ENCODE peak calls at places on chromosomes 7 and 10, in seven cellular contexts. H is AG04450, W is cardiac fibroblast, T is brain microvascular endothelial cell, I is tibial artery, R is psoas muscle, B is transverse colon. F is an unnamed sample.

GRCh38 chr10:133010095-133010837 is 67.9 kb upstream of the CFAP46 start:
- DNase-seq in B (no peak), T (no peak), W (no peak), R (no peak), I (no peak), H (no peak), F (no peak)

GRCh38 chr7:5478568-5479045 is 55.0 kb upstream of the TNRC18 start:
- DNase-seq in T (no peak), I (no peak), R (no peak), H (no peak), B (no peak), W (no peak), F (no peak)

GRCh38 chr10:75477681-75478080 is 46.3 kb downstream of the LRMDA start:
- DNase-seq in R (no peak), T (no peak), H (no peak), I (no peak), B (no peak), W (no peak), F (no peak)

GRCh38 chr10:118668228-118668952 is 72.9 kb upstream of the PRLHR start:
- DNase-seq in I (no peak), B (no peak), H (no peak), W (no peak), R (no peak), T (no peak), F (no peak)

GRCh38 chr7:69577221-69577620 is 21.1 kb upstream of the AUTS2 start:
- DNase-seq in T (no peak), B (no peak), I (no peak), H (no peak), W (peak; percentile 28), R (no peak), F (no peak)

GRCh38 chr10:88980247-88980646 is 10.4 kb upstream of the FAS start:
- DNase-seq in I (no peak), B (no peak), R (no peak), W (no peak), H (no peak), T (no peak), F (no peak)

GRCh38 chr7:101201695-101202602 is 1.1 kb upstream of the MOGAT3 start:
- DNase-seq in T (no peak), W (no peak), B (peak; percentile 82), H (no peak), I (no peak), R (no peak), F (no peak)

GRCh38 chr7:47901542-47901941 is 46.7 kb downstream of the PKD1L1 start:
- DNase-seq in H (no peak), T (peak; percentile 50), R (no peak), I (no peak), W (no peak), B (no peak), F (peak; percentile 16)

GRCh38 chr10:106251573-106251972 is 912.9 kb downstream of the SORCS1 start:
- DNase-seq in B (no peak), W (no peak), H (no peak), T (no peak), R (no peak), I (no peak), F (no peak)

GRCh38 chr10:49783645-49784044 is 21.5 kb upstream of the OGDHL start:
- DNase-seq in R (no peak), H (no peak), I (no peak), B (no peak), W (no peak), T (no peak), F (no peak)

GRCh38 chr10:29996842-29997123 is 62.6 kb downstream of the JCAD start:
- DNase-seq in B (no peak), W (no peak), R (no peak), H (no peak), I (no peak), T (no peak), F (no peak)

GRCh38 chr7:77425151-77426051 is 9.3 kb upstream of the GSAP start:
- DNase-seq in H (peak; percentile 48), W (peak; percentile 50), B (no peak), R (no peak), T (peak; percentile 57), I (no peak), F (no peak)

GRCh38 chr7:77428777-77429231 is 12.7 kb upstream of the GSAP start:
- DNase-seq in H (no peak), T (no peak), W (peak; percentile 50), I (peak; percentile 38), B (no peak), R (no peak), F (no peak)

GRCh38 chr7:77426521-77427051 is 10.4 kb upstream of the GSAP start:
- DNase-seq in R (no peak), W (peak; percentile 71), T (no peak), I (no peak), B (no peak), H (no peak), F (no peak)

GRCh38 chr7:77427996-77428603 is 12.0 kb upstream of the GSAP start:
- DNase-seq in H (no peak), B (peak; percentile 19), R (no peak), I (no peak), W (peak; percentile 51), T (peak; percentile 63), F (no peak)

GRCh38 chr7:77426052-77426404 is 9.9 kb upstream of the GSAP start:
- DNase-seq in R (no peak), T (no peak), B (no peak), W (no peak), H (no peak), I (no peak), F (no peak)
- H3K4me3 ChIP-seq in R (peak overlapping the region; percentile 13), T (peak overlapping the region; percentile 1), B (no peak overlapping the region), W (peak overlapping the region; percentile 16), H (peak overlapping the region; percentile 41), I (no peak overlapping the region), F (no peak overlapping the region)

GRCh38 chr7:3695602-3696001 is 394.6 kb downstream of the SDK1 start:
- DNase-seq in B (no peak), H (no peak), I (no peak), W (peak; percentile 9), R (no peak), T (no peak), F (no peak)
- TF ChIP-seq CTCF in B (peak; percentile 44), H (peak; percentile 6), I (no peak), W (no peak), R (no peak), T (peak; percentile 46), F (no peak)

GRCh38 chr7:79949778-79950177 is 184.9 kb upstream of the GNAI1 start:
- DNase-seq in R (no peak), W (no peak), I (no peak), H (no peak), B (no peak), T (no peak), F (no peak)

GRCh38 chr7:79953130-79953529 is 181.5 kb upstream of the GNAI1 start:
- DNase-seq in B (no peak), H (no peak), W (no peak), I (no peak), T (no peak), R (no peak), F (no peak)

GRCh38 chr7:79951415-79951814 is 183.2 kb upstream of the GNAI1 start:
- DNase-seq in W (no peak), T (no peak), B (no peak), H (no peak), I (no peak), R (no peak), F (no peak)

DNA sequence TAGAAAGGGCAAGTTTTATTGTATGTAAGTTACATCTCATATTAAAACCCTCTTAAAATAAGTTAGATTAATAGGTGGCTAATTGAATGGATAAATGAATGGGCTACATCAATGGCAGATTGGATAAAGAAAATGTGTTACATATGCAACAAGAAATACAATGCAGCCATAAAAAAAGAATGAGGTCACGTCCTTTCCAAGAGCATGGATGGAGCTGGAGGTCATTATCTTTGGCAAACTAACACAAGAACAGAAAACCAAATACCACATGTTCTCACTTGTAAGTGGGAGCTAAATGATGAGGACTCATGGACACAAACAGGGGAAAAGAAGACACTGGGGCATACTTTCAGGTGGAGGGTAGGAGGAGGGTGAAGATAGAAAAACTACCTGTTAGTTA is 182.2 kb upstream of the GNAI1 start:
- DNase-seq in I (no peak), H (no peak), B (no peak), T (no peak), W (no peak), R (no peak), F (no peak)
- H3K4me3 ChIP-seq in I (no peak overlapping the region), H (no peak overlapping the region), B (no peak overlapping the region), T (no peak overlapping the region), W (no peak overlapping the region), R (no peak overlapping the region), F (no peak overlapping the region)

DNA sequence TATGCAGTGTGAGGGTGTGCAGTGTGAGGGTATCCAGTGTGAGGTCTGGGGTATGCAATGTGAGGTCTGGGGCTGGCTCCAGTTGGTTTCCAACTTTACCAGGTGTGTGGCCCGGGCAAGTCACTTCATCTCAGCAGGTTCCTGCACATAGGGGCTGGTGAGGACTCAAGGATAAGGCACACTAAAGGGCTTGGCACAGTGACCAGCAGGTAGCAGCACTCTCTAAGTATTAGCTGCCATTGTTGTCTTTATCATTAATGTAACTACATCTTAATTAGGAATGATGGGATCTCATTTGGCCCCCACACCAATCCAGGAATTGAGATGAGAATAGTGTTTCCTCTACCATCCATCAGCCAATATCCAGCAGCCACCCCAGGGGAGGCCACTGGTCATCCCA is 117.3 kb downstream of the KCNMA1 start:
- DNase-seq in T (no peak), I (no peak), H (no peak), B (no peak), W (no peak), R (no peak), F (no peak)
- TF ChIP-seq CTCF in T (no peak), I (no peak), H (no peak), B (no peak), W (no peak), R (no peak), F (no peak)

GRCh38 chr7:45495618-45496017 is 78.5 kb upstream of the ADCY1 start:
- DNase-seq in H (no peak), T (no peak), W (no peak), R (no peak), B (no peak), I (no peak), F (no peak)
- H3K4me3 ChIP-seq in H (no peak overlapping the region), T (no peak overlapping the region), W (no peak overlapping the region), R (no peak overlapping the region), B (no peak overlapping the region), I (no peak overlapping the region), F (no peak overlapping the region)

GRCh38 chr7:124459101-124460052 is 306.2 kb downstream of the GPR37 start:
- DNase-seq in I (no peak), T (no peak), W (peak; percentile 4), B (no peak), H (peak; percentile 79), R (no peak), F (peak; percentile 18)
- TF ChIP-seq CTCF in I (no peak), T (no peak), W (no peak), B (no peak), H (no peak), R (no peak), F (no peak)